ENCODE peak calls at places on chromosomes 13 and 19, in six cellular contexts. Y is uterus, F is type B pancreatic cell, E is GM20000, R is Peyer's patch, T is epithelial cell of proximal tubule. I is an unnamed sample.

GRCh38 chr13:48318714-48319457 is 15.3 kb downstream of the RB1 start:
- DNase-seq in Y (no peak), F (no peak), E (no peak), R (peak), T (no peak), I (peak)

GRCh38 chr13:23705578-23705977 is 135.4 kb downstream of the TNFRSF19 start:
- DNase-seq in Y (no peak), F (no peak), E (no peak), R (no peak), T (no peak), I (no peak)

GRCh38 chr13:111043575-111043982 is 71.5 kb upstream of the ARHGEF7 start:
- DNase-seq in Y (peak), F (no peak), E (no peak), R (no peak), T (no peak), I (no peak)

GRCh38 chr13:111390522-111391270 is 70.3 kb downstream of the TEX29 start:
- DNase-seq in Y (no peak), F (no peak), E (no peak), R (no peak), T (no peak), I (no peak)

GRCh38 chr19:5210556-5210955 is 130.1 kb downstream of the PTPRS start:
- DNase-seq in Y (no peak), F (no peak), E (no peak), R (no peak), T (no peak), I (no peak)

GRCh38 chr13:50801087-50801931 is 42.2 kb downstream of the DLEU7 start:
- DNase-seq in Y (peak), F (peak), E (peak), R (no peak), T (peak), I (peak)

GRCh38 chr19:17341845-17342244 is 4.5 kb downstream of the GTPBP3 start:
- DNase-seq in Y (no peak), F (no peak), E (no peak), R (no peak), T (no peak), I (no peak)

GRCh38 chr19:1475751-1476437 is 3.1 kb downstream of the C19orf25 start:
- DNase-seq in Y (no peak), F (no peak), E (no peak), R (no peak), T (no peak), I (no peak)

GRCh38 chr13:102380012-102380411 is 21.8 kb downstream of the FGF14 start:
- DNase-seq in Y (no peak), F (no peak), E (no peak), R (no peak), T (no peak), I (no peak)

GRCh38 chr19:18063463-18063862 is 23.3 kb downstream of the IL12RB1 start:
- DNase-seq in Y (no peak), F (no peak), E (no peak), R (no peak), T (no peak), I (no peak)

GRCh38 chr19:2528543-2529173 is 52.7 kb downstream of the GADD45B start:
- DNase-seq in Y (no peak), F (no peak), E (no peak), R (peak), T (no peak), I (no peak)

GRCh38 chr13:41139296-41139966 is 6.8 kb upstream of the KBTBD6 start:
- DNase-seq in Y (no peak), F (no peak), E (no peak), R (no peak), T (peak), I (no peak)

GRCh38 chr13:99916366-99917103 is 55.0 kb downstream of the ZIC5 start:
- DNase-seq in Y (no peak), F (no peak), E (peak), R (no peak), T (peak), I (peak)

GRCh38 chr19:56995298-56995697 is 124.5 kb upstream of the USP29 start:
- DNase-seq in Y (no peak), F (no peak), E (no peak), R (no peak), T (no peak), I (no peak)

GRCh38 chr13:27293051-27293691 is 22.5 kb downstream of the RASL11A start:
- DNase-seq in Y (no peak), F (no peak), E (no peak), R (no peak), T (no peak), I (no peak)

GRCh38 chr13:73782781-73783180 is 351.4 kb downstream of the KLF12 start:
- DNase-seq in Y (no peak), F (no peak), E (no peak), R (no peak), T (no peak), I (no peak)

GRCh38 chr13:110293649-110294048 is 13.3 kb downstream of the COL4A1 start:
- DNase-seq in Y (no peak), F (no peak), E (no peak), R (no peak), T (no peak), I (no peak)

GRCh38 chr13:111115051-111115840 is at the start of gene ARHGEF7:
- DNase-seq in Y (no peak), F (no peak), E (peak), R (no peak), T (no peak), I (no peak)

GRCh38 chr13:50911051-50911690 is 1.6 kb downstream of the RNASEH2B start:
- DNase-seq in Y (no peak), F (no peak), E (peak), R (no peak), T (no peak), I (no peak)

GRCh38 chr13:32323912-32324311 is 8.6 kb downstream of the BRCA2 start:
- DNase-seq in Y (no peak), F (no peak), E (no peak), R (no peak), T (peak), I (no peak)

GRCh38 chr19:29678484-29679106 is 13.3 kb downstream of the PLEKHF1 start:
- DNase-seq in Y (peak), F (no peak), E (no peak), R (no peak), T (no peak), I (no peak)

GRCh38 chr19:51637362-51637978 is 7.3 kb upstream of the SIGLEC5 start:
- DNase-seq in Y (no peak), F (no peak), E (peak), R (no peak), T (no peak), I (no peak)
- TF ChIP-seq CTCF in Y (no peak), F (peak), E (peak), R (no peak), T (peak), I (peak)

GRCh38 chr19:12913011-12913561 is 6.0 kb downstream of the SYCE2 start:
- DNase-seq in Y (peak), F (no peak), E (no peak), R (no peak), T (no peak), I (no peak)

DNA sequence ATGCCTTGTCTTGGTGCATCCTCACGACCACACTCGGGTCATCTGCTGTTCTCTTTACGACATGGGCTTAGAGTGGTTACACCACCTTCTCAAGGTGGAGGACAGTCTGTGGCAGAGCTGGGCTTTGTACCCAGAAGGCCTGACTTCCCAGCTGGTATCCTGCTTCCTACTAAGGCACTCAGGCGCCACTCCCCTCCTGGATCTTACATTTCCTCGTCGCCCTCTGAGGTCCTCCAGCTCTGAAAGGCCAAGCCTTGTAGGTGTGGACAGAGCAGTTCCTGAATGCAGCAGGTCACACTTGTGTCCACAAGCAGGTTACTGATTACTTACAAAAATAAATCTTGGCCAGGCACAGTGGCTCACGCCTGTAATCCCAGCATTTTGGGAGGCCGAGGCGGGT is 11.9 kb downstream of the SYCE2 start:
- DNase-seq in Y (no peak), F (no peak), E (no peak), R (no peak), T (no peak), I (no peak)
- TF ChIP-seq CTCF in Y (no peak), F (no peak), E (no peak), R (no peak), T (no peak), I (no peak)

GRCh38 chr13:52738719-52739467 is 727 bp downstream of the CNMD start:
- DNase-seq in Y (no peak), F (no peak), E (peak), R (peak), T (no peak), I (peak)
- TF ChIP-seq CTCF in Y (no peak), F (peak), E (peak), R (no peak), T (peak), I (peak)

GRCh38 chr19:35745328-35746086 is at the start of the genes PSENEN and U2AF1L4:
- DNase-seq in Y (peak), F (peak), E (peak), R (peak), T (peak), I (peak)
- TF ChIP-seq CTCF in Y (peak), F (no peak), E (no peak), R (no peak), T (no peak), I (no peak)

I was measured in activated CD8-positive, alpha-beta T cell treated with anti-CD3 and anti-CD28 coated beads for 36 hours.